ENCODE peak calls at places on chromosomes 7 and 10, in nine cellular contexts. U, L, A, Y, J, N, V, O and B are unnamed samples.

GRCh38 chr7:111796671-111797070 is 234.4 kb upstream of the IMMP2L start:
- DNase-seq in U (no peak), O (peak; percentile 27), Y (no peak), A (no peak), V (peak; percentile 4), N (no peak), L (no peak), J (peak; percentile 6), B (no peak)

GRCh38 chr10:28283251-28283650 is 19.6 kb downstream of the MPP7 start:
- DNase-seq in U (no peak), O (no peak), Y (no peak), V (no peak), N (no peak), L (no peak), A (no peak), J (no peak), B (no peak)

GRCh38 chr10:124239666-124240065 is 146.3 kb upstream of the CHST15 start:
- DNase-seq in U (no peak), O (no peak), N (no peak), V (no peak), J (no peak), Y (no peak), A (no peak), L (no peak), B (no peak)

GRCh38 chr10:6667679-6668270 is 87.7 kb upstream of the PRKCQ start:
- DNase-seq in N (peak; percentile 36), Y (peak; percentile 24), V (peak; percentile 18), O (peak; percentile 63), U (peak; percentile 28), L (no peak), J (peak; percentile 62), A (no peak), B (no peak)

GRCh38 chr7:151271699-151272355 is 23.3 kb upstream of the SMARCD3 start:
- DNase-seq in U (peak; percentile 62), N (no peak), J (no peak), O (peak; percentile 86), A (no peak), L (no peak), V (no peak), Y (peak; percentile 72), B (peak; percentile 10)

GRCh38 chr10:102342958-102343357 is 52.5 kb upstream of the NFKB2 start:
- DNase-seq in N (no peak), A (peak; percentile 52), V (no peak), L (no peak), Y (peak; percentile 68), U (peak; percentile 77), J (peak; percentile 90), O (peak; percentile 74), B (no peak)

GRCh38 chr10:118047363-118047719 is 600 bp upstream of the RAB11FIP2 start:
- DNase-seq in N (no peak), Y (no peak), A (no peak), L (no peak), O (no peak), U (no peak), V (no peak), J (no peak), B (no peak)

GRCh38 chr10:132420469-132421376 is 23.7 kb downstream of the PWWP2B start:
- DNase-seq in L (no peak), Y (peak; percentile 38), V (no peak), A (no peak), J (no peak), N (no peak), U (peak; percentile 11), O (no peak), B (peak; percentile 56)

GRCh38 chr10:18875480-18875879 is 173.1 kb upstream of the MALRD1 start:
- DNase-seq in Y (no peak), U (no peak), L (no peak), O (no peak), J (no peak), A (no peak), V (no peak), N (no peak), B (no peak)

GRCh38 chr10:48470893-48471805 is 133.7 kb downstream of the ARHGAP22 start:
- DNase-seq in A (no peak), U (peak; percentile 55), O (peak; percentile 11), Y (peak; percentile 33), V (no peak), N (no peak), J (peak; percentile 59), L (no peak), B (no peak)

GRCh38 chr7:12431886-12432285 is 28.2 kb upstream of the VWDE start:
- DNase-seq in U (no peak), Y (no peak), N (no peak), J (peak; percentile 74), V (no peak), L (peak; percentile 43), O (no peak), A (no peak), B (no peak)